ENCODE peak calls at places on chromosomes 7 and 10, in six cellular contexts. X is endothelial cell of umbilical vein, L is HFF-Myc, W is G401, K is colonic mucosa, E is caudate nucleus. D is an unnamed sample.

GRCh38 chr10:122077311-122077875 is 88.4 kb downstream of the TACC2 start:
- DNase-seq in X (no peak), L (no peak), W (no peak), K (no peak), E (no peak), D (no peak)

GRCh38 chr10:43312612-43313011 is 45.7 kb upstream of the RASGEF1A start:
- DNase-seq in X (no peak), L (no peak), W (no peak), K (no peak), E (no peak), D (no peak)

GRCh38 chr10:32004161-32004591 is 52.0 kb downstream of the KIF5B start:
- DNase-seq in X (no peak), L (no peak), W (peak; percentile 25), K (no peak), E (peak; percentile 7), D (no peak)

GRCh38 chr7:107118109-107118900 is 50.5 kb upstream of the HBP1 start:
- DNase-seq in X (peak; percentile 70), L (no peak), W (peak; percentile 29), K (no peak), E (no peak), D (peak; percentile 24)

GRCh38 chr7:38007096-38007495 is 86.7 kb downstream of the EPDR1 start:
- DNase-seq in X (no peak), L (no peak), W (no peak), K (no peak), E (no peak), D (no peak)

GRCh38 chr10:11036424-11037011 is 18.8 kb downstream of the CELF2 start:
- DNase-seq in X (peak; percentile 84), L (peak; percentile 26), W (peak; percentile 55), K (peak; percentile 74), E (no peak), D (peak; percentile 44)

GRCh38 chr7:114085313-114085591 is 166.4 kb upstream of the PPP1R3A start:
- DNase-seq in X (no peak), L (no peak), W (no peak), K (no peak), E (no peak), D (no peak)

GRCh38 chr7:81029523-81029922 is 110.7 kb upstream of the SEMA3C start:
- DNase-seq in X (no peak), L (no peak), W (no peak), K (no peak), E (no peak), D (no peak)

GRCh38 chr10:91614254-91614624 is 18.6 kb downstream of the PPP1R3C start:
- DNase-seq in X (no peak), L (peak; percentile 95), W (no peak), K (no peak), E (no peak), D (peak; percentile 88)

GRCh38 chr10:129912161-129912917 is 51.7 kb downstream of the EBF3 start:
- DNase-seq in X (no peak), L (no peak), W (no peak), K (no peak), E (no peak), D (peak; percentile 45)

GRCh38 chr10:129685271-129685670 is 218.2 kb downstream of the MGMT start:
- DNase-seq in X (no peak), L (no peak), W (no peak), K (no peak), E (no peak), D (no peak)

GRCh38 chr7:2237109-2237602 is 4.4 kb upstream of the MAD1L1 start:
- DNase-seq in X (no peak), L (no peak), W (no peak), K (peak; percentile 47), E (peak; percentile 39), D (no peak)

GRCh38 chr10:100519321-100520051 is at the start of gene SEC31B:
- DNase-seq in X (peak; percentile 33), L (no peak), W (peak; percentile 69), K (peak; percentile 30), E (peak; percentile 48), D (no peak)

GRCh38 chr7:83020171-83020570 is 142.5 kb downstream of the PCLO start:
- DNase-seq in X (no peak), L (no peak), W (no peak), K (no peak), E (no peak), D (no peak)

GRCh38 chr7:94618134-94618533 is 37.8 kb downstream of the SGCE start:
- DNase-seq in X (no peak), L (no peak), W (no peak), K (no peak), E (no peak), D (no peak)

GRCh38 chr10:122435212-122435827 is 19.1 kb upstream of the ARMS2 start:
- DNase-seq in X (peak; percentile 64), L (peak; percentile 29), W (peak; percentile 46), K (no peak), E (no peak), D (peak; percentile 36)

D was measured in fibroblast of gingiva.